ENCODE peak calls at places on chromosome 4, in four cellular contexts. N, O, M and K are unnamed samples.
A peak's percentile ranks its signal among the peaks of the same experiment; 100 is the strongest.

GRCh38 chr4:188905248-188905647 is 766.0 kb downstream of the TRIML1 start:
- DNase-seq in N (no peak), M (no peak), O (no peak), K (no peak)

GRCh38 chr4:6892190-6892908 is 17.3 kb upstream of the TBC1D14 start:
- DNase-seq in M (no peak), O (peak; percentile 79), N (peak; percentile 47), K (peak; percentile 16)

GRCh38 chr4:113051361-113051760 is 1.9 kb downstream of the ANK2 start:
- DNase-seq in M (no peak), N (no peak), O (no peak), K (no peak)

GRCh38 chr4:20493761-20494353 is 206.4 kb upstream of the PACRGL start:
- DNase-seq in N (no peak), O (peak; percentile 84), M (no peak), K (no peak)

GRCh38 chr4:97900187-97900586 is 243.1 kb downstream of the STPG2 start:
- DNase-seq in O (no peak), M (no peak), N (no peak), K (no peak)

GRCh38 chr4:123616970-123617392 is 220.4 kb downstream of the SPRY1 start:
- DNase-seq in M (peak; percentile 43), O (no peak), N (peak; percentile 74), K (no peak)

GRCh38 chr4:87620491-87620890 is 12.2 kb downstream of the DSPP start:
- DNase-seq in M (no peak), O (no peak), N (no peak), K (no peak)

GRCh38 chr4:80138556-80139538 is 58.5 kb upstream of the PRDM8 start:
- DNase-seq in N (no peak), O (peak; percentile 82), M (no peak), K (no peak)

GRCh38 chr4:94036964-94037363 is 170.7 kb upstream of the SMARCAD1 start:
- DNase-seq in O (no peak), N (no peak), M (no peak), K (no peak)

GRCh38 chr4:148444296-148445070 is 2.3 kb upstream of the NR3C2 start:
- DNase-seq in N (peak; percentile 48), O (no peak), M (no peak), K (peak; percentile 10)

GRCh38 chr4:155629183-155629825 is 37.3 kb upstream of the GUCY1A1 start:
- DNase-seq in M (no peak), N (no peak), O (peak; percentile 59), K (peak; percentile 86)

GRCh38 chr4:176789955-176790354 is 2.8 kb downstream of the VEGFC start:
- DNase-seq in O (peak; percentile 81), N (peak; percentile 50), M (no peak), K (peak; percentile 44)

GRCh38 chr4:5780831-5781480 is 70.0 kb downstream of the EVC start:
- DNase-seq in M (no peak), O (peak; percentile 72), N (peak; percentile 20), K (no peak)

GRCh38 chr4:16079046-16079445 is 4.8 kb downstream of the PROM1 start:
- DNase-seq in O (peak; percentile 7), N (peak; percentile 29), M (no peak), K (peak; percentile 4)

GRCh38 chr4:89754531-89754930 is 82.4 kb downstream of the SNCA start:
- DNase-seq in O (no peak), M (no peak), N (no peak), K (no peak)

GRCh38 chr4:911221-911751 is 20.8 kb downstream of the GAK start:
- DNase-seq in M (no peak), O (no peak), N (no peak), K (no peak)

GRCh38 chr4:184099033-184099432 is 118.6 kb downstream of the ENPP6 start:
- DNase-seq in M (no peak), O (no peak), N (no peak), K (no peak)

GRCh38 chr4:2292679-2293108 is 30.8 kb upstream of the MXD4 start:
- DNase-seq in O (peak; percentile 75), M (no peak), N (peak; percentile 3), K (no peak)

GRCh38 chr4:19913670-19914069 is 338.0 kb upstream of the SLIT2 start:
- DNase-seq in M (no peak), O (peak; percentile 6), N (no peak), K (no peak)

GRCh38 chr4:8578717-8579116 is 1.5 kb upstream of the GPR78 start:
- DNase-seq in M (no peak), O (no peak), N (no peak), K (no peak)

GRCh38 chr4:8577972-8578371 is 2.2 kb upstream of the GPR78 start:
- DNase-seq in N (no peak), O (no peak), M (no peak), K (no peak)

GRCh38 chr4:8575457-8575856 is 4.7 kb upstream of the GPR78 start:
- DNase-seq in N (no peak), O (no peak), M (no peak), K (no peak)

GRCh38 chr4:8574796-8575370 is 5.3 kb upstream of the GPR78 start:
- DNase-seq in O (no peak), M (no peak), N (no peak), K (no peak)

GRCh38 chr4:8577046-8577445 is 3.1 kb upstream of the GPR78 start:
- DNase-seq in M (no peak), O (no peak), N (no peak), K (no peak)
- H3K27me3 ChIP-seq in M (peaks cover 21% of the 10 kb centered on the region), O (peaks cover 56% of the 10 kb centered on the region), N (peaks cover 28% of the 10 kb centered on the region), K (no peaks in the 10 kb centered on the region)

GRCh38 chr4:8891255-8891645 is 19.6 kb upstream of the HMX1 start:
- DNase-seq in M (no peak), N (no peak), O (peak; percentile 1), K (no peak)

GRCh38 chr4:8893624-8894423 is 22.2 kb upstream of the HMX1 start:
- DNase-seq in O (no peak), N (no peak), M (no peak), K (no peak)

GRCh38 chr4:8893227-8893623 is 21.6 kb upstream of the HMX1 start:
- DNase-seq in O (no peak), N (no peak), M (no peak), K (no peak)

GRCh38 chr4:8891646-8892555 is 20.3 kb upstream of the HMX1 start:
- DNase-seq in N (no peak), O (no peak), M (no peak), K (no peak)

GRCh38 chr4:8892556-8893226 is 21.1 kb upstream of the HMX1 start:
- DNase-seq in N (no peak), M (no peak), O (no peak), K (no peak)
- H3K27me3 ChIP-seq in N (peaks cover 90% of the 10 kb centered on the region), M (peaks cover 55% of the 10 kb centered on the region), O (peaks cover 45% of the 10 kb centered on the region), K (peaks cover 6% of the 10 kb centered on the region)

GRCh38 chr4:173537628-173538147 is 7.7 kb upstream of the HAND2 start:
- DNase-seq in O (no peak), N (no peak), M (no peak), K (no peak)

GRCh38 chr4:173535932-173536331 is 5.9 kb upstream of the HAND2 start:
- DNase-seq in N (no peak), O (no peak), M (no peak), K (no peak)

GRCh38 chr4:173538148-173538902 is 8.3 kb upstream of the HAND2 start:
- DNase-seq in O (no peak), N (no peak), M (no peak), K (no peak)

GRCh38 chr4:173535165-173535737 is 5.2 kb upstream of the HAND2 start:
- DNase-seq in O (no peak), M (no peak), N (no peak), K (no peak)

GRCh38 chr4:173536808-173537429 is 6.9 kb upstream of the HAND2 start:
- DNase-seq in M (no peak), N (peak; percentile 45), O (no peak), K (no peak)
- H3K27me3 ChIP-seq in M (peaks cover 15% of the 10 kb centered on the region), N (peaks cover 85% of the 10 kb centered on the region), O (peaks cover 80% of the 10 kb centered on the region), K (peaks cover 58% of the 10 kb centered on the region)

GRCh38 chr4:38672247-38673071 is 8.5 kb downstream of the KLF3 start:
- DNase-seq in O (no peak), M (no peak), N (no peak), K (no peak)

GRCh38 chr4:38674206-38675144 is 10.5 kb downstream of the KLF3 start:
- DNase-seq in M (no peak), N (peak; percentile 48), O (no peak), K (no peak)

GRCh38 chr4:38675167-38676121 is 11.4 kb downstream of the KLF3 start:
- DNase-seq in N (peak; percentile 90), M (peak; percentile 76), O (peak; percentile 88), K (peak; percentile 68)

GRCh38 chr4:38671594-38671943 is 7.6 kb downstream of the KLF3 start:
- DNase-seq in M (no peak), O (no peak), N (no peak), K (no peak)

DNA sequence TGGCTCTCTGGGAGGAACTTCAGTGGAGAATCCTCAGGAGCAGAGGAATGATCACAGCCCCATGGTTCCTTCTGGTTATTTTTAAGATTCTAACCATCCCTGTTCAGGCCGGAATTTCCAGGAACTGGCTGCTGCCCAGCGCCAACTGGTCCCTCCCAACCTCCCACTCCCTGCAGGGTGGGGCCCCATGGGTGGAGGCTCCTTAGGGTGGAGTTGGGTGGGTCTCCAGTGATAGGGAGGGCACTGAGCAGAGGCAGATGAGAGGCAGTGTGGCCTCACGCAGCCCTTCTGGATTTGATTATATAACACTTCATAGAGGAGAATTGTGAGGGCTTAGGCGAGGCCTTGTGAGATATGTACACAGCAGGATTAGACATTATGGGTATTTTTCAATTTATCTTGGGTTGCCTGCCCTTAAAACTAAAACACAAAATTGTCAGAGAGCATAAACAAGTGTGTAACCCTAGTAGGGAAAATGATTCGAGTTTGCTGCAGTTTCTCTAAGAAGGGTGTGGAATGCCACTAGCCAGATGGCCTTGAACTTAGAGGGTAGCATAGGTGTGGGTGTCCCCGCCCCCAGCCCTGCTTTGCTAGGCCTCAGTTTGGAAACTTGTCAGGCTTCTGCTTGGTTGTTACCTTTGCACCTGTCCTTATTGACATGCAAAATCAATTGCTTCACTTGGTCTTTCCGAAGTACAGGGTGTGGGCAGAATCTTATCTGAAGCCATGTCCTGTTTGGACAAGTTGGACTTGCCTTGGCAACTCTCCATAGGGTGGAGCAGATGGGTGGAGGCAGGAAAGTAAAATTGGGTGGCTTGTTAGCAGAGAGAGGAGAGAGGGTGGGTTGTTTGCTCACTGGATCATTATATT is 9.3 kb downstream of the KLF3 start:
- DNase-seq in O (no peak), M (peak; percentile 62), N (peak; percentile 70), K (no peak)
- H3K27me3 ChIP-seq in O (no peaks in the 10 kb centered on the region), M (no peaks in the 10 kb centered on the region), N (no peaks in the 10 kb centered on the region), K (no peaks in the 10 kb centered on the region)

DNA sequence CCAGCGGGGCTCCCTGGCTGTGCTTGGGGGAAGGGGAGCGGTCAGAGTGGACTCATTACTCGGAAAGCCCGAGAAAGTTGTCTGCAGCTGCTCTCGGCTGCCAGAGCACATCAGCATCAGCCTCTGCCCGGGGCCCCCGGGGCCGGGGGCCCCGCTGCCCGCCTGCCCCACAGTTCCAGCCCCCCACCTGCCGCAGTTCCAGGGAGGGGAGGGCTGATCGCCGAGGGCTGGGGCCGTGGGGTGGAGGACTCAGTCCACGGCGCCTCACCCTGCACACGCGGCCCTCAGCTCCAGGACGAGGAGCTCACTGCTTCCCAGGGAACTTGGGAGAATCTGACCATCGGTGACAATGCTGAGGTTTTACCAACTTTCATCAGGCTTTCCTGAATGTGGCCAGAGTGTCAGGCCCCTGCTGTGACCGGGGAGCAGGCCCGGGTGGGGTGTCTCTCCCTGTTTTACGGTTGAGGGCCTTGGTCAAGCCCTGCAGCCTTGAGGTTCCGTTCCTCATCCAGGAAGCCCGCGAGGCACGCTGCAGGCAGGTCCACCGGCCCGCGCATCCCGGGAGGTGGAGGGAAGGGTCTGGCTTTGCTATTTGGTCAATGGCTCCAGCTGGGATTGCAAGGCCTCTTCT is 57.2 kb downstream of the CPZ start:
- DNase-seq in M (no peak), O (no peak), N (no peak), K (no peak)
- H3K27me3 ChIP-seq in M (peaks cover 3% of the 10 kb centered on the region), O (peaks cover 22% of the 10 kb centered on the region), N (no peaks in the 10 kb centered on the region), K (no peaks in the 10 kb centered on the region)